ENCODE peak calls at places on chromosomes 4 and X, in nine cellular contexts. H is mesothelial cell of epicardium, D is lower lobe of right lung, Q is fibroblast of mammary gland, P is AG10803, K is endothelial cell, I is omental fat pad, C is neural progenitor cell, X is adrenal gland. R is an unnamed sample.

GRCh38 chr4:25862411-25863346 is at the start of gene SEL1L3:
- DNase-seq in I (no peak), Q (no peak), H (no peak), D (peak), K (peak), P (no peak), C (peak), X (peak), R (peak)

GRCh38 chrX:119194631-119195030 is 41.5 kb upstream of the PGRMC1 start:
- DNase-seq in K (no peak), H (no peak), D (no peak), C (peak), P (peak), I (no peak), Q (peak), X (no peak), R (no peak)

GRCh38 chr4:62460329-62460728 is 1260.2 kb downstream of the ADGRL3 start:
- DNase-seq in I (no peak), K (no peak), P (no peak), C (no peak), H (no peak), Q (no peak), X (no peak), D (no peak), R (no peak)

GRCh38 chr4:3284734-3285557 is 7.9 kb upstream of the RGS12 start:
- DNase-seq in Q (no peak), C (no peak), I (no peak), H (no peak), X (no peak), P (no peak), K (no peak), D (no peak), R (no peak)

GRCh38 chr4:7823416-7823824 is 116.2 kb downstream of the AFAP1 start:
- DNase-seq in K (no peak), I (no peak), P (peak), D (no peak), H (no peak), X (no peak), C (no peak), Q (peak), R (no peak)

GRCh38 chr4:29151584-29151983 is 1568.6 kb upstream of the PCDH7 start:
- DNase-seq in P (no peak), X (no peak), I (no peak), K (no peak), H (no peak), C (no peak), D (no peak), Q (peak), R (no peak)

GRCh38 chr4:127007336-127007735 is 625.4 kb upstream of the INTU start:
- DNase-seq in H (no peak), D (no peak), C (no peak), Q (no peak), I (no peak), X (no peak), P (no peak), K (no peak), R (no peak)

GRCh38 chr4:48590884-48591283 is 100.8 kb downstream of the ZAR1 start:
- DNase-seq in Q (no peak), H (no peak), D (no peak), X (no peak), C (no peak), K (no peak), P (no peak), I (no peak), R (no peak)

GRCh38 chr4:144954224-144954623 is 143.8 kb downstream of the ANAPC10 start:
- DNase-seq in C (peak), Q (no peak), H (no peak), X (no peak), D (no peak), P (no peak), I (no peak), K (no peak), R (no peak)

GRCh38 chr4:164509951-164510350 is 244.0 kb upstream of the SMIM31 start:
- DNase-seq in X (no peak), H (no peak), K (no peak), P (no peak), Q (peak), C (no peak), D (no peak), I (no peak), R (no peak)

GRCh38 chr4:129043523-129043922 is 49.8 kb downstream of the SCLT1 start:
- DNase-seq in H (no peak), Q (peak), X (no peak), D (no peak), C (no peak), P (peak), K (no peak), I (no peak), R (peak)

GRCh38 chr4:8759987-8760386 is 111.7 kb downstream of the HMX1 start:
- DNase-seq in H (no peak), I (no peak), X (no peak), D (peak), P (no peak), K (no peak), Q (no peak), C (no peak), R (no peak)

GRCh38 chr4:89175611-89176010 is 64.3 kb downstream of the TIGD2 start:
- DNase-seq in X (no peak), D (no peak), C (no peak), K (no peak), P (no peak), Q (no peak), H (no peak), I (no peak), R (no peak)

GRCh38 chr4:89171176-89171575 is 59.8 kb downstream of the TIGD2 start:
- DNase-seq in Q (no peak), X (no peak), K (no peak), H (no peak), D (no peak), P (no peak), C (no peak), I (no peak), R (no peak)

GRCh38 chr4:89173336-89174090 is 62.2 kb downstream of the TIGD2 start:
- DNase-seq in X (no peak), Q (no peak), C (no peak), P (no peak), I (no peak), H (no peak), K (no peak), D (no peak), R (no peak)

GRCh38 chr4:89174784-89175183 is 63.5 kb downstream of the TIGD2 start:
- DNase-seq in H (no peak), C (no peak), X (no peak), K (no peak), P (no peak), I (no peak), D (no peak), Q (no peak), R (no peak)

GRCh38 chr4:89172865-89173264 is 61.5 kb downstream of the TIGD2 start:
- DNase-seq in I (no peak), X (no peak), K (no peak), H (no peak), Q (no peak), D (no peak), P (no peak), C (peak), R (no peak)
- TF ChIP-seq CTCF in I (no peak), X (no peak), K (no peak), H (no peak), Q (no peak), D (no peak), P (peak), C (no peak), R (no peak)

DNA sequence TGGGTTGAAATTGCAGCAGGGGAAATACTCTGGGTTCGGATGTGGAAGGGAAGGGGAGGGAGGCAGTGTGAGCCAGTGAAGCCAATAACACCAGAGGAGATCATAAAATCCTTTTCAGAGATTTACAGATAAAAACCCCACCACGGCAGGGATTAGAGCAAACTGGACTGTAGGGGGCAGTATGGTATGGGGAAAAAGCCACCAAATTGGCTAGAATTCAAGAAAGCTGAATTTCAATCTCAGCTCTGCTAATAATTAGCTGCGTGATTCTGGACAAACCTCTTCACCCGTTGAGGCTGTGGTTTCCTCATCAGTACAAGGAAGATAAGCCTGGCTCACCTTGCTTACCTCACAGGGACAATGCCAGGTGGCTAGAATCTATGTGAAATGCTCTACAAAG is 108.1 kb downstream of the ATG4A start:
- DNase-seq in D (no peak), K (peak), Q (peak), C (peak), I (no peak), P (peak), H (no peak), X (no peak), R (peak)
- TF ChIP-seq CTCF in D (peak), K (peak), Q (peak), C (peak), I (no peak), P (peak), H (peak), X (peak), R (peak)

GRCh38 chrX:51178352-51178751 is 154.3 kb upstream of the NUDT10 start:
- DNase-seq in P (no peak), I (no peak), X (no peak), C (no peak), K (no peak), D (no peak), H (no peak), Q (no peak), R (no peak)
- TF ChIP-seq CTCF in P (no peak), I (no peak), X (no peak), C (no peak), K (no peak), D (no peak), H (no peak), Q (no peak), R (no peak)

GRCh38 chr4:123093247-123093646 is 170.8 kb upstream of the NUDT6 start:
- DNase-seq in X (no peak), C (no peak), K (no peak), D (no peak), I (no peak), H (no peak), P (no peak), Q (no peak), R (peak)
- TF ChIP-seq CTCF in X (no peak), C (no peak), K (no peak), D (no peak), I (no peak), H (no peak), P (no peak), Q (no peak), R (no peak)

GRCh38 chrX:150506020-150506419 is 62.4 kb upstream of the MTM1 start:
- DNase-seq in Q (no peak), X (no peak), P (no peak), D (no peak), H (no peak), C (no peak), K (no peak), I (no peak), R (no peak)

GRCh38 chrX:150502979-150503897 is 65.2 kb upstream of the MTM1 start:
- DNase-seq in D (no peak), H (no peak), Q (no peak), X (no peak), C (no peak), I (no peak), P (no peak), K (no peak), R (no peak)

GRCh38 chrX:150504399-150505186 is 63.8 kb upstream of the MTM1 start:
- DNase-seq in Q (peak), X (peak), C (peak), K (no peak), H (no peak), D (no peak), P (peak), I (no peak), R (no peak)

GRCh38 chrX:150502091-150502490 is 66.3 kb upstream of the MTM1 start:
- DNase-seq in P (no peak), X (no peak), D (no peak), I (no peak), C (no peak), Q (no peak), H (no peak), K (no peak), R (no peak)

GRCh38 chrX:150503898-150504219 is 64.6 kb upstream of the MTM1 start:
- DNase-seq in I (no peak), Q (no peak), H (no peak), D (peak), X (no peak), K (no peak), P (no peak), C (no peak), R (no peak)
- TF ChIP-seq CTCF in I (no peak), Q (no peak), H (no peak), D (no peak), X (no peak), K (no peak), P (no peak), C (no peak), R (no peak)

GRCh38 chr4:123701046-123701445 is 304.5 kb downstream of the SPRY1 start:
- DNase-seq in X (no peak), C (no peak), K (no peak), Q (peak), I (no peak), H (no peak), D (no peak), P (peak), R (no peak)

GRCh38 chr4:123706961-123707360 is 310.4 kb downstream of the SPRY1 start:
- DNase-seq in C (no peak), P (peak), I (no peak), D (no peak), Q (no peak), K (no peak), H (no peak), X (no peak), R (no peak)

GRCh38 chr4:123709336-123709735 is 312.7 kb downstream of the SPRY1 start:
- DNase-seq in D (no peak), I (no peak), P (no peak), X (no peak), H (no peak), Q (peak), C (no peak), K (no peak), R (no peak)

GRCh38 chr4:123708902-123709301 is 312.3 kb downstream of the SPRY1 start:
- DNase-seq in X (no peak), K (no peak), D (no peak), I (no peak), P (no peak), Q (no peak), C (no peak), H (no peak), R (no peak)

GRCh38 chr4:123705419-123705818 is 308.8 kb downstream of the SPRY1 start:
- DNase-seq in K (no peak), X (no peak), P (no peak), D (no peak), I (no peak), C (no peak), Q (no peak), H (no peak), R (no peak)
- TF ChIP-seq CTCF in K (no peak), X (no peak), P (no peak), D (no peak), I (no peak), C (no peak), Q (no peak), H (no peak), R (no peak)

GRCh38 chr4:142881331-142881730 is 35.2 kb upstream of the INPP4B start:
- DNase-seq in Q (no peak), H (no peak), D (no peak), I (no peak), K (no peak), P (no peak), C (no peak), X (no peak), R (no peak)

GRCh38 chr4:142886566-142886965 is 40.5 kb upstream of the INPP4B start:
- DNase-seq in X (no peak), C (peak), P (no peak), K (no peak), D (no peak), I (no peak), Q (no peak), H (no peak), R (no peak)

DNA sequence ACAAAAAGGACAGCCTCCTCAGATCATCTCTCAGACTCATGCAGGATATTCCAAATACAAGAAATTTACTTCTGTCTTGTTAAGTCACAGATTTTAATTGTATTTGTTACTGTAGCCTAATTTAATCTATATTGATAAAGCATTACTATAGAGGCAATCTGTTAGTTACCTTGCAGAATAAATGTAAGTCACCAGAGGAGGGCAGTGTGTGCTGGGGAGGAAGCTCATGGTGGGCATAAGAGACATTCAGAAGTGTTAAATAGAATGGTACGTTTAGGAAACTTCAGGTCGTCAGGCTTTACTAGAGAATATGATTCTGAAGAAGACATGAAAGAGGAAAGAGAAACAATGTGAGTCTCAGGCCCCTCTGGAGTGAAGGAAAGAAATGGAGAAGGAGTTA is 37.3 kb upstream of the INPP4B start:
- DNase-seq in X (no peak), Q (peak), D (no peak), C (peak), K (peak), P (no peak), I (no peak), H (no peak), R (peak)
- TF ChIP-seq CTCF in X (peak), Q (peak), D (peak), C (peak), K (no peak), P (peak), I (no peak), H (no peak), R (no peak)

DNA sequence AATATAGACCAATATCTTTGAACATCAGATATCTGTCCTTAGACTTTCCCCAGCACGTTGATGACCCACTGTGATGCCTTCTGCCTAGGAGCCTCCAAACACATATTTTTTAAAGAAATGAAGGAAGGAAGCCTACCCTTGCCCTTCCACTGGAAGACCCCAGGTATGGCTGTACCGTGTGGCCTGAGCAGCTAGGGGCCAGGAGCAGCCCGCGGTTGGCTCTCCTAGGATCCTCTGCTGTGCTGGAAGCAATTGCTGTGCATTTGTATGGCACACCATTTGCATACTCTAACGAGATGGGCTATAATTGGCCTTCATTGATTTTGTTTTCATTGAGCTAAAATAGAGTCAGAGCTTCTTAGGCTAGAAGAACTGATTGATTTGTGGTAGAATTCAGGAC is 128.8 kb downstream of the GPAT3 start:
- DNase-seq in Q (no peak), X (no peak), D (no peak), K (no peak), H (no peak), C (no peak), P (no peak), I (no peak), R (no peak)
- TF ChIP-seq CTCF in Q (no peak), X (no peak), D (no peak), K (no peak), H (no peak), C (no peak), P (no peak), I (no peak), R (no peak)

R was measured in activated CD8-positive, alpha-beta T cell treated with anti-CD3 and anti-CD28 coated beads for 36 hours.